ENCODE peak calls at places on chromosome 10, in four cellular contexts. C is GM12891, J is IMR-90, W is HS-27A. P is an unnamed sample.

GRCh38 chr10:91536101-91536500 is 96.8 kb downstream of the PPP1R3C start:
- DNase-seq in C (no peak), J (peak), W (no peak), P (peak)

GRCh38 chr10:98427011-98427515 is 12.1 kb upstream of the PYROXD2 start:
- DNase-seq in C (no peak), J (no peak), W (no peak), P (no peak)

GRCh38 chr10:131492211-131492610 is 180.7 kb upstream of the TCERG1L start:
- DNase-seq in C (no peak), J (no peak), W (no peak), P (no peak)

GRCh38 chr10:91410638-91411367 is 659 bp downstream of the HECTD2 start:
- DNase-seq in C (no peak), J (peak), W (no peak), P (peak)

GRCh38 chr10:14365231-14365744 is 34.6 kb upstream of the FRMD4A start:
- DNase-seq in C (no peak), J (peak), W (no peak), P (no peak)

GRCh38 chr10:80406249-80406648 is 2.1 kb upstream of the PRXL2A start:
- DNase-seq in C (no peak), J (no peak), W (no peak), P (no peak)

GRCh38 chr10:130761032-130761575 is 550.4 kb downstream of the TCERG1L start:
- DNase-seq in C (no peak), J (no peak), W (no peak), P (no peak)

GRCh38 chr10:21002097-21002878 is 105.2 kb upstream of the NEBL start:
- DNase-seq in C (no peak), J (peak), W (no peak), P (peak)

GRCh38 chr10:79440281-79440680 is 5.1 kb downstream of the ZCCHC24 start:
- DNase-seq in C (no peak), J (no peak), W (no peak), P (no peak)

GRCh38 chr10:31778627-31779026 is 150.0 kb downstream of the ARHGAP12 start:
- DNase-seq in C (no peak), J (peak), W (no peak), P (no peak)

GRCh38 chr10:11713186-11713743 is 28.9 kb upstream of the ECHDC3 start:
- DNase-seq in C (no peak), J (peak), W (no peak), P (peak)

GRCh38 chr10:70212879-70213278 is 20.4 kb downstream of the PPA1 start:
- DNase-seq in C (no peak), J (no peak), W (no peak), P (no peak)

GRCh38 chr10:89355373-89355772 is 22.5 kb upstream of the IFIT1B start:
- DNase-seq in C (no peak), J (peak), W (no peak), P (no peak)

GRCh38 chr10:115969591-115969990 is 303.4 kb downstream of the GFRA1 start:
- DNase-seq in C (no peak), J (no peak), W (no peak), P (no peak)

GRCh38 chr10:520402-520787 is 169.1 kb downstream of the DIP2C start:
- DNase-seq in C (no peak), J (peak), W (no peak), P (no peak)

GRCh38 chr10:98577578-98577977 is 130.8 kb upstream of the HPS1 start:
- DNase-seq in C (no peak), J (no peak), W (no peak), P (no peak)

GRCh38 chr10:122062831-122063674 is 74.1 kb downstream of the TACC2 start:
- DNase-seq in C (no peak), J (peak), W (peak), P (peak)

GRCh38 chr10:124763267-124763666 is 19.1 kb upstream of the FAM53B start:
- DNase-seq in C (no peak), J (peak), W (no peak), P (peak)

GRCh38 chr10:115856580-115856979 is 416.4 kb downstream of the GFRA1 start:
- DNase-seq in C (no peak), J (no peak), W (no peak), P (no peak)

GRCh38 chr10:13810536-13810935 is 223.8 kb downstream of the PRPF18 start:
- DNase-seq in C (no peak), J (no peak), W (no peak), P (no peak)

GRCh38 chr10:114223066-114223465 is 16.0 kb upstream of the VWA2 start:
- DNase-seq in C (no peak), J (no peak), W (no peak), P (no peak)